ENCODE peak calls at places on chromosome 11, in eight cellular contexts. One of them, this sample, is unnamed.

GRCh38 chr11:130689222-130689908 is 226.9 kb downstream of the SNX19 start:
- DNase-seq in psoas muscle: no peak
- DNase-seq in CD8-positive, alpha-beta T cell: no peak
- DNase-seq in cardiac muscle cell: no peak
- DNase-seq in OCI-LY7: no peak
- DNase-seq in IMR-90: no peak
- DNase-seq in tibial nerve: no peak
- DNase-seq in body of pancreas: no peak
- DNase-seq in this sample: no peak

GRCh38 chr11:103322861-103323260 is 213.6 kb downstream of the DYNC2H1 start:
- DNase-seq in IMR-90: no peak
- DNase-seq in body of pancreas: no peak
- DNase-seq in psoas muscle: no peak
- DNase-seq in cardiac muscle cell: no peak
- DNase-seq in CD8-positive, alpha-beta T cell: no peak
- DNase-seq in tibial nerve: no peak
- DNase-seq in OCI-LY7: no peak
- DNase-seq in this sample: no peak

GRCh38 chr11:63813035-63813562 is at the start of gene SPINDOC:
- DNase-seq in cardiac muscle cell: peak; percentile 89
- DNase-seq in tibial nerve: peak; percentile 52
- DNase-seq in IMR-90: peak; percentile 47
- DNase-seq in CD8-positive, alpha-beta T cell: peak; percentile 63
- DNase-seq in psoas muscle: peak; percentile 83
- DNase-seq in body of pancreas: peak; percentile 72
- DNase-seq in OCI-LY7: peak; percentile 84
- DNase-seq in this sample: peak; percentile 83

GRCh38 chr11:71425851-71426250 is 22.3 kb downstream of the DHCR7 start:
- DNase-seq in cardiac muscle cell: no peak
- DNase-seq in body of pancreas: no peak
- DNase-seq in CD8-positive, alpha-beta T cell: no peak
- DNase-seq in psoas muscle: no peak
- DNase-seq in IMR-90: no peak
- DNase-seq in tibial nerve: no peak
- DNase-seq in OCI-LY7: peak; percentile 73
- DNase-seq in this sample: no peak

GRCh38 chr11:119254239-119254638 is 48.1 kb downstream of the CBL start:
- DNase-seq in tibial nerve: no peak
- DNase-seq in OCI-LY7: no peak
- DNase-seq in psoas muscle: no peak
- DNase-seq in body of pancreas: no peak
- DNase-seq in cardiac muscle cell: no peak
- DNase-seq in CD8-positive, alpha-beta T cell: no peak
- DNase-seq in IMR-90: no peak
- DNase-seq in this sample: no peak

GRCh38 chr11:130892847-130893246 is 23.4 kb downstream of the SNX19 start:
- DNase-seq in body of pancreas: no peak
- DNase-seq in OCI-LY7: no peak
- DNase-seq in cardiac muscle cell: no peak
- DNase-seq in CD8-positive, alpha-beta T cell: no peak
- DNase-seq in IMR-90: no peak
- DNase-seq in psoas muscle: no peak
- DNase-seq in tibial nerve: no peak
- DNase-seq in this sample: no peak

GRCh38 chr11:117107701-117108590 is 9.7 kb upstream of the SIK3 start:
- DNase-seq in tibial nerve: no peak
- DNase-seq in IMR-90: peak; percentile 68
- DNase-seq in OCI-LY7: no peak
- DNase-seq in body of pancreas: no peak
- DNase-seq in CD8-positive, alpha-beta T cell: no peak
- DNase-seq in cardiac muscle cell: no peak
- DNase-seq in psoas muscle: no peak
- DNase-seq in this sample: no peak

GRCh38 chr11:62715150-62716130 is 8.0 kb downstream of the GNG3 start:
- DNase-seq in OCI-LY7: no peak
- DNase-seq in IMR-90: no peak
- DNase-seq in tibial nerve: no peak
- DNase-seq in psoas muscle: no peak
- DNase-seq in CD8-positive, alpha-beta T cell: no peak
- DNase-seq in cardiac muscle cell: no peak
- DNase-seq in body of pancreas: no peak
- DNase-seq in this sample: no peak

GRCh38 chr11:46112961-46113617 is 8.2 kb downstream of the PHF21A start:
- DNase-seq in cardiac muscle cell: peak; percentile 62
- DNase-seq in OCI-LY7: peak; percentile 80
- DNase-seq in psoas muscle: no peak
- DNase-seq in IMR-90: peak; percentile 68
- DNase-seq in body of pancreas: peak; percentile 31
- DNase-seq in tibial nerve: no peak
- DNase-seq in CD8-positive, alpha-beta T cell: no peak
- DNase-seq in this sample: no peak

GRCh38 chr11:125356736-125357292 is 139.3 kb downstream of the FEZ1 start:
- DNase-seq in body of pancreas: no peak
- DNase-seq in CD8-positive, alpha-beta T cell: no peak
- DNase-seq in psoas muscle: no peak
- DNase-seq in OCI-LY7: no peak
- DNase-seq in tibial nerve: no peak
- DNase-seq in IMR-90: no peak
- DNase-seq in cardiac muscle cell: peak; percentile 80
- DNase-seq in this sample: no peak

GRCh38 chr11:14500181-14500651 is 605 bp upstream of the COPB1 start:
- DNase-seq in OCI-LY7: peak; percentile 71
- DNase-seq in psoas muscle: no peak
- DNase-seq in tibial nerve: peak; percentile 23
- DNase-seq in cardiac muscle cell: peak; percentile 42
- DNase-seq in body of pancreas: peak; percentile 57
- DNase-seq in CD8-positive, alpha-beta T cell: peak; percentile 28
- DNase-seq in IMR-90: peak; percentile 68
- DNase-seq in this sample: peak; percentile 64

GRCh38 chr11:11022126-11022730 is 164.4 kb upstream of the ZBED5 start:
- DNase-seq in IMR-90: peak; percentile 24
- DNase-seq in OCI-LY7: peak; percentile 38
- DNase-seq in psoas muscle: no peak
- DNase-seq in body of pancreas: no peak
- DNase-seq in cardiac muscle cell: peak; percentile 28
- DNase-seq in tibial nerve: no peak
- DNase-seq in CD8-positive, alpha-beta T cell: no peak
- DNase-seq in this sample: no peak

GRCh38 chr11:2687782-2688191 is 12.0 kb downstream of the KCNQ1OT1 start:
- DNase-seq in cardiac muscle cell: no peak
- DNase-seq in psoas muscle: no peak
- DNase-seq in OCI-LY7: no peak
- DNase-seq in tibial nerve: no peak
- DNase-seq in CD8-positive, alpha-beta T cell: no peak
- DNase-seq in body of pancreas: peak; percentile 19
- DNase-seq in IMR-90: no peak
- DNase-seq in this sample: peak; percentile 43

GRCh38 chr11:46254135-46254491 is 23.3 kb upstream of the CREB3L1 start:
- DNase-seq in psoas muscle: no peak
- DNase-seq in tibial nerve: no peak
- DNase-seq in CD8-positive, alpha-beta T cell: no peak
- DNase-seq in OCI-LY7: no peak
- DNase-seq in cardiac muscle cell: no peak
- DNase-seq in IMR-90: no peak
- DNase-seq in body of pancreas: no peak
- DNase-seq in this sample: no peak

GRCh38 chr11:68979931-68980775 is 633 bp downstream of the MRGPRD start:
- DNase-seq in tibial nerve: peak; percentile 11
- DNase-seq in cardiac muscle cell: no peak
- DNase-seq in OCI-LY7: no peak
- DNase-seq in IMR-90: no peak
- DNase-seq in psoas muscle: no peak
- DNase-seq in CD8-positive, alpha-beta T cell: no peak
- DNase-seq in body of pancreas: no peak
- DNase-seq in this sample: no peak

GRCh38 chr11:67276821-67277230 is 10.6 kb downstream of the GRK2 start:
- DNase-seq in cardiac muscle cell: peak; percentile 23
- DNase-seq in CD8-positive, alpha-beta T cell: peak; percentile 33
- DNase-seq in psoas muscle: peak; percentile 63
- DNase-seq in IMR-90: peak; percentile 45
- DNase-seq in OCI-LY7: peak; percentile 62
- DNase-seq in body of pancreas: peak; percentile 27
- DNase-seq in tibial nerve: no peak
- DNase-seq in this sample: peak; percentile 65

GRCh38 chr11:10750838-10751580 is at the start of gene CTR9:
- DNase-seq in body of pancreas: peak; percentile 92
- DNase-seq in tibial nerve: peak; percentile 85
- DNase-seq in OCI-LY7: peak; percentile 93
- DNase-seq in IMR-90: peak; percentile 90
- DNase-seq in psoas muscle: peak; percentile 94
- DNase-seq in cardiac muscle cell: peak; percentile 95
- DNase-seq in CD8-positive, alpha-beta T cell: peak; percentile 89
- DNase-seq in this sample: peak; percentile 96

GRCh38 chr11:15111215-15111614 is 3.5 kb upstream of the INSC start:
- DNase-seq in cardiac muscle cell: no peak
- DNase-seq in OCI-LY7: no peak
- DNase-seq in psoas muscle: no peak
- DNase-seq in tibial nerve: no peak
- DNase-seq in CD8-positive, alpha-beta T cell: no peak
- DNase-seq in IMR-90: no peak
- DNase-seq in body of pancreas: no peak
- DNase-seq in this sample: no peak

GRCh38 chr11:34050967-34051348 is 573 bp upstream of the CAPRIN1 start:
- DNase-seq in tibial nerve: no peak
- DNase-seq in psoas muscle: no peak
- DNase-seq in IMR-90: peak; percentile 30
- DNase-seq in cardiac muscle cell: peak; percentile 59
- DNase-seq in CD8-positive, alpha-beta T cell: no peak
- DNase-seq in OCI-LY7: no peak
- DNase-seq in body of pancreas: no peak
- DNase-seq in this sample: no peak

GRCh38 chr11:29449280-29450074 is 567.4 kb downstream of the KCNA4 start:
- DNase-seq in CD8-positive, alpha-beta T cell: no peak
- DNase-seq in OCI-LY7: no peak
- DNase-seq in tibial nerve: no peak
- DNase-seq in psoas muscle: no peak
- DNase-seq in body of pancreas: no peak
- DNase-seq in cardiac muscle cell: peak; percentile 6
- DNase-seq in IMR-90: no peak
- DNase-seq in this sample: no peak

GRCh38 chr11:77966338-77966737 is 28.1 kb downstream of the INTS4 start:
- DNase-seq in CD8-positive, alpha-beta T cell: no peak
- DNase-seq in body of pancreas: no peak
- DNase-seq in OCI-LY7: no peak
- DNase-seq in psoas muscle: no peak
- DNase-seq in tibial nerve: no peak
- DNase-seq in IMR-90: no peak
- DNase-seq in cardiac muscle cell: no peak
- DNase-seq in this sample: no peak

GRCh38 chr11:85643255-85643654 is 4.5 kb upstream of the TMEM126A start:
- DNase-seq in psoas muscle: no peak
- DNase-seq in CD8-positive, alpha-beta T cell: no peak
- DNase-seq in OCI-LY7: no peak
- DNase-seq in tibial nerve: no peak
- DNase-seq in cardiac muscle cell: peak; percentile 62
- DNase-seq in IMR-90: no peak
- DNase-seq in body of pancreas: peak; percentile 39
- DNase-seq in this sample: no peak

GRCh38 chr11:129313588-129314288 is 61.9 kb upstream of the BARX2 start:
- DNase-seq in IMR-90: peak; percentile 49
- DNase-seq in CD8-positive, alpha-beta T cell: no peak
- DNase-seq in psoas muscle: no peak
- DNase-seq in body of pancreas: peak; percentile 35
- DNase-seq in tibial nerve: no peak
- DNase-seq in cardiac muscle cell: no peak
- DNase-seq in OCI-LY7: no peak
- DNase-seq in this sample: no peak

GRCh38 chr11:66317322-66317765 is 500 bp upstream of the CD248 start:
- DNase-seq in psoas muscle: peak; percentile 51
- DNase-seq in IMR-90: peak; percentile 68
- DNase-seq in tibial nerve: peak; percentile 37
- DNase-seq in body of pancreas: no peak
- DNase-seq in CD8-positive, alpha-beta T cell: no peak
- DNase-seq in cardiac muscle cell: peak; percentile 36
- DNase-seq in OCI-LY7: peak; percentile 59
- DNase-seq in this sample: no peak

GRCh38 chr11:16938061-16938460 is 76.2 kb downstream of the PLEKHA7 start:
- DNase-seq in psoas muscle: no peak
- DNase-seq in CD8-positive, alpha-beta T cell: no peak
- DNase-seq in body of pancreas: no peak
- DNase-seq in cardiac muscle cell: no peak
- DNase-seq in IMR-90: no peak
- DNase-seq in OCI-LY7: no peak
- DNase-seq in tibial nerve: no peak
- DNase-seq in this sample: no peak

GRCh38 chr11:121536116-121536515 is 83.3 kb upstream of the SORL1-AS1 start:
- DNase-seq in IMR-90: no peak
- DNase-seq in tibial nerve: no peak
- DNase-seq in CD8-positive, alpha-beta T cell: no peak
- DNase-seq in psoas muscle: no peak
- DNase-seq in body of pancreas: no peak
- DNase-seq in OCI-LY7: peak; percentile 66
- DNase-seq in cardiac muscle cell: no peak
- DNase-seq in this sample: no peak

GRCh38 chr11:57303990-57304579 is 20.7 kb downstream of the TNKS1BP1 start:
- DNase-seq in psoas muscle: no peak
- DNase-seq in OCI-LY7: no peak
- DNase-seq in IMR-90: no peak
- DNase-seq in body of pancreas: peak; percentile 55
- DNase-seq in tibial nerve: no peak
- DNase-seq in cardiac muscle cell: no peak
- DNase-seq in CD8-positive, alpha-beta T cell: no peak
- DNase-seq in this sample: no peak

GRCh38 chr11:91041626-91042025 is 818.8 kb upstream of the CHORDC1 start:
- DNase-seq in OCI-LY7: no peak
- DNase-seq in IMR-90: no peak
- DNase-seq in CD8-positive, alpha-beta T cell: no peak
- DNase-seq in cardiac muscle cell: no peak
- DNase-seq in tibial nerve: no peak
- DNase-seq in body of pancreas: no peak
- DNase-seq in psoas muscle: no peak
- DNase-seq in this sample: no peak
- TF ChIP-seq CTCF in OCI-LY7: no peak
- TF ChIP-seq CTCF in IMR-90: peak; percentile 13
- TF ChIP-seq CTCF in CD8-positive, alpha-beta T cell: no peak
- TF ChIP-seq CTCF in cardiac muscle cell: no peak
- TF ChIP-seq CTCF in tibial nerve: no peak
- TF ChIP-seq CTCF in body of pancreas: peak; percentile 6
- TF ChIP-seq CTCF in psoas muscle: no peak
- TF ChIP-seq CTCF in this sample: no peak

GRCh38 chr11:36689442-36689841 is 91.4 kb upstream of the RAG2 start:
- DNase-seq in body of pancreas: no peak
- DNase-seq in psoas muscle: no peak
- DNase-seq in IMR-90: no peak
- DNase-seq in cardiac muscle cell: no peak
- DNase-seq in OCI-LY7: no peak
- DNase-seq in tibial nerve: no peak
- DNase-seq in CD8-positive, alpha-beta T cell: no peak
- DNase-seq in this sample: no peak
- H3K4me1 ChIP-seq in body of pancreas: peaks cover 12% of the 10 kb centered on the region
- H3K4me1 ChIP-seq in psoas muscle: no peaks in the 10 kb centered on the region
- H3K4me1 ChIP-seq in IMR-90: no peaks in the 10 kb centered on the region
- H3K4me1 ChIP-seq in cardiac muscle cell: no peaks in the 10 kb centered on the region
- H3K4me1 ChIP-seq in OCI-LY7: no peaks in the 10 kb centered on the region
- H3K4me1 ChIP-seq in tibial nerve: no peaks in the 10 kb centered on the region
- H3K4me1 ChIP-seq in CD8-positive, alpha-beta T cell: peaks cover 14% of the 10 kb centered on the region
- H3K4me1 ChIP-seq in this sample: no peaks in the 10 kb centered on the region

GRCh38 chr11:123725995-123726655 is 15.3 kb downstream of the ZNF202 start:
- DNase-seq in OCI-LY7: no peak
- DNase-seq in tibial nerve: no peak
- DNase-seq in psoas muscle: no peak
- DNase-seq in cardiac muscle cell: no peak
- DNase-seq in CD8-positive, alpha-beta T cell: no peak
- DNase-seq in IMR-90: no peak
- DNase-seq in body of pancreas: no peak
- DNase-seq in this sample: no peak
- TF ChIP-seq CTCF in OCI-LY7: no peak
- TF ChIP-seq CTCF in tibial nerve: no peak
- TF ChIP-seq CTCF in psoas muscle: no peak
- TF ChIP-seq CTCF in cardiac muscle cell: no peak
- TF ChIP-seq CTCF in CD8-positive, alpha-beta T cell: no peak
- TF ChIP-seq CTCF in IMR-90: no peak
- TF ChIP-seq CTCF in body of pancreas: no peak
- TF ChIP-seq CTCF in this sample: no peak

GRCh38 chr11:73239111-73239521 is 21.0 kb downstream of the P2RY2 start:
- DNase-seq in CD8-positive, alpha-beta T cell: no peak
- DNase-seq in psoas muscle: no peak
- DNase-seq in IMR-90: no peak
- DNase-seq in tibial nerve: no peak
- DNase-seq in body of pancreas: no peak
- DNase-seq in cardiac muscle cell: no peak
- DNase-seq in OCI-LY7: no peak
- DNase-seq in this sample: no peak
- H3K4me1 ChIP-seq in CD8-positive, alpha-beta T cell: no peaks in the 10 kb centered on the region
- H3K4me1 ChIP-seq in psoas muscle: peaks cover 74% of the 10 kb centered on the region
- H3K4me1 ChIP-seq in IMR-90: peaks cover 16% of the 10 kb centered on the region
- H3K4me1 ChIP-seq in tibial nerve: peaks cover 23% of the 10 kb centered on the region
- H3K4me1 ChIP-seq in body of pancreas: peaks cover 9% of the 10 kb centered on the region
- H3K4me1 ChIP-seq in cardiac muscle cell: no peaks in the 10 kb centered on the region
- H3K4me1 ChIP-seq in OCI-LY7: peaks cover 5% of the 10 kb centered on the region
- H3K4me1 ChIP-seq in this sample: no peaks in the 10 kb centered on the region